ENCODE peak calls at places on chromosomes 5 and 9, in eight cellular contexts. V is OCI-LY7, P is MM.1S, H is PC-3, D is neural progenitor cell, O is SK-N-SH, B is hepatocyte, K is HCT116. Q is an unnamed sample.

GRCh38 chr9:114611516-114612271 is 603 bp downstream of the TMEM268 start:
- DNase-seq in O (no peak), V (peak), K (no peak), H (peak), B (peak), P (peak), D (no peak), Q (peak)

GRCh38 chr5:61052870-61053269 is 107.9 kb downstream of the NDUFAF2 start:
- DNase-seq in V (no peak), D (no peak), H (peak), B (peak), O (no peak), K (peak), P (no peak), Q (peak)

GRCh38 chr5:142874537-142874936 is 104.4 kb downstream of the ARHGAP26 start:
- DNase-seq in K (no peak), V (no peak), B (peak), P (no peak), H (peak), O (no peak), D (no peak), Q (no peak)

GRCh38 chr5:73637565-73637964 is 11.6 kb downstream of the ARHGEF28 start:
- DNase-seq in V (no peak), D (no peak), O (no peak), P (no peak), H (no peak), K (no peak), B (peak), Q (no peak)

GRCh38 chr9:19232830-19233194 is 2.3 kb downstream of the DENND4C start:
- DNase-seq in V (peak), O (peak), K (no peak), H (peak), D (no peak), B (peak), P (peak), Q (peak)

GRCh38 chr5:179801304-179802206 is 5.1 kb downstream of the MGAT4B start:
- DNase-seq in V (peak), H (no peak), D (peak), O (peak), K (no peak), P (no peak), B (peak), Q (no peak)

GRCh38 chr5:98721231-98721928 is 52.1 kb upstream of the RGMB start:
- DNase-seq in K (no peak), D (no peak), O (no peak), H (no peak), V (no peak), B (no peak), P (no peak), Q (peak)

GRCh38 chr5:127358782-127359181 is 68.2 kb downstream of the MEGF10 start:
- DNase-seq in P (no peak), H (no peak), D (no peak), V (no peak), O (no peak), B (no peak), K (no peak), Q (peak)

GRCh38 chr5:124963236-124963929 is 216.9 kb upstream of the ZNF608 start:
- DNase-seq in P (no peak), D (peak), K (no peak), B (peak), H (peak), V (no peak), O (no peak), Q (peak)

GRCh38 chr9:98538626-98539031 is 170.1 kb downstream of the GABBR2 start:
- DNase-seq in H (peak), V (no peak), D (no peak), B (no peak), K (no peak), P (no peak), O (peak), Q (peak)

DNA sequence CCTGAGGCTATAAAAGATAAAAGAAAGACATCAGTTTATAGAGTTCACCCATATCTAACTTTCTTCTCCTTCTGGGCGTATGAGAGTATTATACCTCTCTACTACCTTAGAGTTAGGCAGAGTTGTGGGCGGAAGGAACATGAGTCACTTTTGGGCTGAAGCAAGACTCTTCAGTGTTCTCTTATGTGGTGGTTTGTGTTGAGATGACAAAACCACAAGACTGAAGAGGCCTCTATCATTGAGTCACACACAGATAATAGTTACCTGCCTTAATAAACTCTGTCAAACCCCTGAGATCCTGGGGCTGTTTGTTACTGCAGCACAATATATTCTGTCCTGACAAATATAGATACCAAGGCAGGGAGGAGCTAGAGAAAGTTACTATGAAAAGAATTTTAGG is 184.2 kb downstream of the EFNA5 start:
- DNase-seq in B (no peak), P (no peak), H (peak), V (no peak), D (no peak), K (peak), O (no peak), Q (peak)
- TF ChIP-seq EZH2phosphoT487 in B (no peak), P (no peak), H (no peak), V (no peak), D (no peak), K (no peak), O (no peak), Q (no peak)

GRCh38 chr5:132831095-132831860 is 831 bp upstream of the SHROOM1 start:
- DNase-seq in V (no peak), D (no peak), K (no peak), B (no peak), O (no peak), H (no peak), P (no peak), Q (no peak)

GRCh38 chr5:132827943-132828673 is 2.3 kb downstream of the SHROOM1 start:
- DNase-seq in P (no peak), H (no peak), O (no peak), B (no peak), K (no peak), V (no peak), D (no peak), Q (no peak)

GRCh38 chr5:132830436-132831094 is at the start of gene SHROOM1:
- DNase-seq in D (peak), P (peak), B (peak), V (peak), K (peak), H (peak), O (peak), Q (peak)

GRCh38 chr5:132829742-132830435 is 558 bp downstream of the SHROOM1 start:
- DNase-seq in P (peak), O (peak), B (peak), H (peak), D (peak), K (peak), V (peak), Q (peak)

GRCh38 chr5:132828846-132829494 is 1.5 kb downstream of the SHROOM1 start:
- DNase-seq in B (no peak), H (no peak), O (no peak), D (no peak), V (no peak), P (no peak), K (no peak), Q (no peak)
- H3K4me3 ChIP-seq in B (no peak), H (peak), O (no peak), D (no peak), V (no peak), P (peak), K (peak), Q (peak)

GRCh38 chr5:96668725-96669124 is 6.5 kb downstream of the CAST start:
- DNase-seq in H (no peak), O (no peak), P (no peak), D (no peak), B (peak), V (no peak), K (no peak), Q (no peak)
- TF ChIP-seq EZH2phosphoT487 in H (no peak), O (no peak), P (no peak), D (no peak), B (no peak), V (no peak), K (no peak), Q (no peak)

GRCh38 chr5:68187268-68188055 is 28.1 kb upstream of the PIK3R1 start:
- DNase-seq in B (peak), K (no peak), H (no peak), O (peak), P (no peak), V (no peak), D (peak), Q (no peak)
- H3K4me3 ChIP-seq in B (no peak), K (no peak), H (no peak), O (no peak), P (no peak), V (no peak), D (peak), Q (no peak)

GRCh38 chr5:174315871-174316270 is 270.4 kb downstream of the NSG2 start:
- DNase-seq in V (no peak), H (no peak), K (no peak), D (no peak), P (no peak), B (no peak), O (no peak), Q (no peak)

GRCh38 chr5:174313615-174314014 is 268.1 kb downstream of the NSG2 start:
- DNase-seq in P (no peak), V (no peak), K (no peak), D (no peak), H (no peak), B (no peak), O (no peak), Q (no peak)

GRCh38 chr5:174314261-174314660 is 268.8 kb downstream of the NSG2 start:
- DNase-seq in H (no peak), P (no peak), K (no peak), O (no peak), B (no peak), D (no peak), V (no peak), Q (no peak)

GRCh38 chr5:174316326-174316725 is 270.8 kb downstream of the NSG2 start:
- DNase-seq in B (no peak), D (no peak), K (no peak), P (no peak), H (no peak), O (no peak), V (no peak), Q (no peak)

GRCh38 chr5:174315471-174315870 is 270.0 kb downstream of the NSG2 start:
- DNase-seq in H (no peak), D (no peak), O (no peak), B (no peak), P (no peak), K (no peak), V (no peak), Q (no peak)
- TF ChIP-seq EZH2phosphoT487 in H (no peak), D (no peak), O (no peak), B (no peak), P (no peak), K (no peak), V (no peak), Q (no peak)

GRCh38 chr5:129096382-129096991 is 1.9 kb downstream of the ISOC1 start:
- DNase-seq in V (peak), D (no peak), P (no peak), B (no peak), K (no peak), H (peak), O (no peak), Q (no peak)
- H3K4me3 ChIP-seq in V (no peak), D (no peak), P (no peak), B (no peak), K (no peak), H (peak), O (no peak), Q (no peak)

GRCh38 chr9:124791106-124791505 is 14.2 kb downstream of the OLFML2A start:
- DNase-seq in P (no peak), O (no peak), D (no peak), H (no peak), K (no peak), V (peak), B (no peak), Q (no peak)

GRCh38 chr9:124790301-124790700 is 13.4 kb downstream of the OLFML2A start:
- DNase-seq in D (no peak), K (no peak), P (no peak), H (no peak), O (no peak), B (no peak), V (no peak), Q (no peak)

GRCh38 chr9:124786881-124787573 is 10.1 kb downstream of the OLFML2A start:
- DNase-seq in O (peak), K (no peak), H (no peak), D (no peak), P (no peak), B (no peak), V (no peak), Q (no peak)

GRCh38 chr9:124792257-124792975 is 15.5 kb downstream of the OLFML2A start:
- DNase-seq in K (no peak), O (no peak), D (no peak), V (no peak), H (no peak), P (no peak), B (no peak), Q (no peak)

GRCh38 chr9:124788542-124789217 is 11.7 kb downstream of the OLFML2A start:
- DNase-seq in D (no peak), O (no peak), P (no peak), K (no peak), B (no peak), V (no peak), H (no peak), Q (no peak)
- TF ChIP-seq EZH2phosphoT487 in D (no peak), O (no peak), P (no peak), K (no peak), B (no peak), V (no peak), H (no peak), Q (no peak)